ENCODE peak calls at places on chromosomes 16 and 17, in five cellular contexts. P is A549, Z is prostate gland, Q is testis, U is body of pancreas. V is an unnamed sample.
A peak's percentile ranks its signal among the peaks of the same experiment; 100 is the strongest.

GRCh38 chr16:73031155-73031866 is 16.6 kb downstream of the ZFHX3 start:
- DNase-seq in P (no peak), Z (no peak), Q (no peak), U (peak; percentile 11), V (no peak)

GRCh38 chr17:7557825-7558543 is 566 bp upstream of the TNFSF13 start:
- DNase-seq in P (no peak), Z (peak; percentile 94), Q (peak; percentile 81), U (peak; percentile 97), V (peak; percentile 94)

GRCh38 chr17:15341385-15341849 is at the start of gene TEKT3:
- DNase-seq in P (peak; percentile 90), Z (peak; percentile 37), Q (peak; percentile 91), U (peak; percentile 86), V (peak; percentile 79)

GRCh38 chr17:48997103-48997826 is at the start of gene IGF2BP1:
- DNase-seq in P (peak; percentile 88), Z (no peak), Q (no peak), U (no peak), V (no peak)

GRCh38 chr17:50283246-50283645 is 9.0 kb downstream of the TMEM92 start:
- DNase-seq in P (no peak), Z (no peak), Q (no peak), U (no peak), V (no peak)

GRCh38 chr17:31744541-31744951 is 114.5 kb downstream of the COPRS start:
- DNase-seq in P (no peak), Z (peak; percentile 33), Q (no peak), U (no peak), V (no peak)

GRCh38 chr17:29592850-29593545 is at the start of gene ANKRD13B:
- DNase-seq in P (no peak), Z (no peak), Q (peak; percentile 82), U (peak; percentile 43), V (peak; percentile 22)

GRCh38 chr16:23274968-23275367 is 27.1 kb upstream of the SCNN1B start:
- DNase-seq in P (no peak), Z (no peak), Q (no peak), U (no peak), V (no peak)

GRCh38 chr17:39564201-39564828 is 43.4 kb downstream of the NEUROD2 start:
- DNase-seq in P (no peak), Z (no peak), Q (no peak), U (no peak), V (no peak)

GRCh38 chr16:24075929-24076716 is 180.0 kb upstream of the CACNG3 start:
- DNase-seq in P (no peak), Z (no peak), Q (no peak), U (no peak), V (no peak)

GRCh38 chr16:57536306-57537193 is at the start of gene CCDC102A:
- DNase-seq in P (no peak), Z (no peak), Q (peak; percentile 31), U (peak; percentile 40), V (peak; percentile 45)
- TF ChIP-seq POLR2A in P (no peak), Z (no peak), Q (no peak), U (peak; percentile 42), V (no peak)

DNA sequence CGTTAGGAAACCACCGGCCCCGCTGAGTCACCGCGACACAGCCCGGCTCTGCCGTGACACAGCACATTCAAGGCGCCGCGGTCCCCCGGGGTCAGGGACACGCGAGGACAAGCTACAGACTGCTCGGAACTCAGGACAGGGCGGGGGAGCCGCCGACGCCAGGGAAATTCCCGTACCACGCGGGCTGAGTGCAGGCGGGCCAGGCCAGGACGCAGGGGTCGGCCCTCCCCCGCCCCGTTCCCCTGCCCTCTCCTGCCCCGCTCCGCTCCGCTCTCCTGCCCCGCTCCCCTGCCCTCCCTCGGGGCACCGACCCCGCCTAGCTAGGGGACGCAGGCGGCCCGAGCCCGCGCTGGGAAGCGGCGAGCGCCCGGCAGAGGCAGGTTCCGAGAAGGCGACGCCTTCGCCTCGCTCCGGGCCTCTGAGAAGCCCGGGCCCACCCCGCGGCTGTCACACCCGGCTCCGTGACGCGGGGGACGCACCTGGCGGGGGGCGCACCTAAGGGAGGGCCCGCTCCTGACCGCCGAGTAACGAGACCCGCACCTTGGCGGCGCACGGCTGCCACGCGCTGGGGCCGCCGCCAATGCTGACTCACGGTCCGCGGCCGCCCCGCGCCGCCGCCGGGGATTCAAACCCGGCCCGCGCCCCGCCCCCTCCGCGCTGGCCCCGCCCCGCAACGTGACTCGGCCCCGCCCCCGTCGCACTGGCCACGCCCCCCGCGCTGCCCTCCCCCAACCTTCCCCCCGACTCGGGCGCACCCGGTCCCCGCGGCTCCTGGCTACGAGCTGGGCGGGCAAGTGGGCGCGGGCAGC is 27.5 kb downstream of the GNPTG start:
- DNase-seq in P (peak; percentile 76), Z (peak; percentile 55), Q (peak; percentile 84), U (peak; percentile 80), V (peak; percentile 99)
- TF ChIP-seq POLR2A in P (peak; percentile 88), Z (no peak), Q (no peak), U (no peak), V (peak; percentile 73)

DNA sequence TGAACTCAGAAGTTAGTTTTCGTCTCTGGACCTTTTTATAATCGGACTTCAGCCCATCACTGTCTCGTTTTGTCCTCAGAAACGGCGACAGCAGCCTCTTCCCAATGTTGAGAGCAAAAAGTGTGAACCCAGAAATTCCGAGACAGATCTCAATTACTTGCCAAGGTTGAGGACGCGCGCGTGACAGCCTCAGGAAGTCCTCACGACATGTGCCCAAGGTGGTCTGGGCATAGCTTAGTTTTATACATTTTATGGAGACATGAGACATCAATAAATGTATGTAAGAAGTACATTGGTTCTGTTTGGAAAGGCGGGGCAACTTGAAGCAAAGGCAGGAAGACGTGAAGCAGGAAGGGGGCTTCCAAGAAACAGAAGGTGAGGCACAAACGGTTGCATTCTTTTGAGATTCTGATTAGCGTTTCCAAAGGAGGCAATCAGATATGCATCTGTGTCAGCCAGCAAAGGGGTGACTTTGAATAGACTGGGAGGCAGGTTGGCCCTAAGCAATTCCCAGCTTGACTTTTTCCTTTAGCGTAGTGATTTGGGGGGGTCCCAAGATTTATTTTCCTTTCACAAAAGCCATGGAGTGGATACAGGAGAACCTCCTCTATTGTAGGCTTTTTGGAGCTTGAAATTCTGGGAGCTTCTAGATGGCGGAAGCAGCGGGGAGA is 583 bp upstream of the ZNF747 start:
- DNase-seq in P (no peak), Z (no peak), Q (no peak), U (no peak), V (no peak)
- TF ChIP-seq POLR2A in P (no peak), Z (no peak), Q (no peak), U (peak; percentile 87), V (peak; percentile 26)

DNA sequence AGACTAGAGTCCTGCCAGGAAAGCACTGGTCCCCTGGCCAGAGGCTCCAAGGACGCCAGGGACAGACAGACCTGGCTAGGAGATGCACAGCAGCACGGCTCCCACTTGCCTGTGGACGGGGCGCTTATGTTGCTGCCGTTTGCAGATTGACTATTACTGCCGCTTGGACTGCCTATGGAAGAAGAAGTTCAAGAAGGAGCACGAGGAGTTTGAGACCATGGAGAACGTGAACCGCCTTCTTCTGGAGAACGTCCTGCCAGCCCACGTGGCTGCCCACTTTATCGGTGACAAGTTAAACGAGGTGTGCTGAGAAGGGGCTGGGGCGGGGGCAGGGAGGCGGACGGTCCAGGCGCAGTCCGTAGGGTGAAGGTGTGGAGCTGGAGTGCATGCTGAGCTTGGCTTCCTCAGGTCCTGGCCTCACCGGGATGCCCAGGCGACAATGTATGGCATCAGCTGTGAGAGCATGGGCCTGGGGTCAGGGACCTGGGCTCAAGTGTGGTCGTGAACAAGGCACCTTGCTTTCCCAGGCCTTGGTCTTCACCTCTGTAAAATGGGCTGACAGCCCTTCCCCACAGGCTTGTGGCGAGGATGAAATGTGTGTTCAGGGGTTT is 45.6 kb downstream of the ADCY7 start:
- DNase-seq in P (no peak), Z (peak; percentile 3), Q (peak; percentile 11), U (no peak), V (peak; percentile 22)
- TF ChIP-seq POLR2A in P (no peak), Z (no peak), Q (no peak), U (no peak), V (no peak)

DNA sequence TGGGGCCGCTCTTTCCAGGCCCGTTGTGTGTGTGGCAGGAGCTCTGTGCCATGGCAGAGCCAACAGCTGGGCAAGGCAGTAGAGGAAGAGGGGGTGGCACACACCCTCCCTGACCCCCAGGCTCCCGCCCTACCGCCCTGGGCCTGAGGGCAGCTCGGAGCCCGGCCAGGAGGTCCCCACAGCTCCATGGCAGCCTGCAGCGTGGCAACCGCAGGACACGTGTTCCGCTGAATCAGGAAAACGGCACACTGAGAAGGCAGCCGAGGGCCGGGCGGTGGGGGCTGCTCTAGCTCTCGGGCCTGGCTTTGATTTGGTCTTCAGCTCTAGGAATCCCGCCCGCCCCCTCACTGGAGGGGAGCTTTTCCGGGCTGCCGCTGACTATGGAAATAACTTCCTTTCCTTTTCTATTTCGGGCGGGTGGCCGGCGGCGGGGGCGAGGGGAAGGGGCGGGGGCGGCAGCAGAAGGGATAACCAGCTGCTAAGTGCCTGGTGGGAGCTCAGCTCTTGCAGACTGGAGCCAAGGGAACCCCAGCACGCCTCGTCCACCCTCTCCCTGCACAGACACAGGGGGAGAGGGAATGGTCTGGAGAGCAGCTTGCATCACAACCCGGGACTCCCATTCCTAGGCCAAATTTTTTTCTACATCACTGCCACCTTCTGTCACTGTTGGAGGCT is 24.7 kb upstream of the MRPS23 start:
- DNase-seq in P (no peak), Z (no peak), Q (peak; percentile 78), U (peak; percentile 44), V (peak; percentile 70)
- TF ChIP-seq POLR2A in P (no peak), Z (no peak), Q (no peak), U (no peak), V (no peak)

V was measured in adrenal gland.